ENCODE peak calls at places on chromosome 16, in six cellular contexts. R, U, O, H, G and T are unnamed samples.

GRCh38 chr16:68283840-68284595 is 19.7 kb downstream of the SLC7A6 start:
- DNase-seq in R (no peak), U (no peak), O (no peak), H (no peak), G (peak), T (no peak)

GRCh38 chr16:81940781-81941560 is 70.3 kb downstream of the SDR42E1 start:
- DNase-seq in R (no peak), U (no peak), O (peak), H (peak), G (peak), T (no peak)

GRCh38 chr16:67528870-67529638 is 425 bp downstream of the RIPOR1 start:
- DNase-seq in R (no peak), U (no peak), O (no peak), H (no peak), G (peak), T (peak)

GRCh38 chr16:88878967-88879787 is 12.7 kb upstream of the PABPN1L start:
- DNase-seq in R (no peak), U (no peak), O (no peak), H (no peak), G (no peak), T (no peak)

GRCh38 chr16:87602005-87602790 is at the start of gene JPH3:
- DNase-seq in R (no peak), U (no peak), O (no peak), H (no peak), G (peak), T (peak)

GRCh38 chr16:5557448-5557847 is 459.9 kb upstream of the EEF2KMT start:
- DNase-seq in R (no peak), U (no peak), O (no peak), H (no peak), G (no peak), T (no peak)

GRCh38 chr16:27726621-27727275 is 176.8 kb downstream of the KATNIP start:
- DNase-seq in R (no peak), U (no peak), O (no peak), H (no peak), G (no peak), T (no peak)

GRCh38 chr16:66904428-66904845 is 14.2 kb downstream of the CDH16 start:
- DNase-seq in R (no peak), U (no peak), O (no peak), H (no peak), G (no peak), T (no peak)

GRCh38 chr16:66924527-66925321 is 611 bp downstream of the RRAD start:
- DNase-seq in R (no peak), U (no peak), O (peak), H (no peak), G (peak), T (peak)

GRCh38 chr16:59633996-59634579 is 900.0 kb upstream of the GOT2 start:
- DNase-seq in R (no peak), U (no peak), O (no peak), H (peak), G (no peak), T (no peak)

GRCh38 chr16:3577302-3577752 is at the start of gene NLRC3:
- DNase-seq in R (no peak), U (peak), O (no peak), H (no peak), G (no peak), T (no peak)

GRCh38 chr16:89095401-89095974 is 1.8 kb downstream of the ACSF3 start:
- DNase-seq in R (no peak), U (no peak), O (no peak), H (no peak), G (no peak), T (no peak)

GRCh38 chr16:1548234-1548633 is 14.8 kb downstream of the TMEM204 start:
- DNase-seq in R (no peak), U (no peak), O (no peak), H (no peak), G (no peak), T (no peak)

GRCh38 chr16:88831838-88832237 is 20.1 kb upstream of the APRT start:
- DNase-seq in R (no peak), U (no peak), O (no peak), H (no peak), G (no peak), T (no peak)

GRCh38 chr16:11080999-11081630 is 136.8 kb downstream of the CLEC16A start:
- DNase-seq in R (no peak), U (no peak), O (peak), H (no peak), G (no peak), T (no peak)

GRCh38 chr16:55543470-55543869 is 23.0 kb upstream of the CAPNS2 start:
- DNase-seq in R (no peak), U (no peak), O (no peak), H (no peak), G (peak), T (no peak)

GRCh38 chr16:11150190-11150589 is 105.8 kb downstream of the SOCS1 start:
- DNase-seq in R (no peak), U (no peak), O (no peak), H (no peak), G (no peak), T (no peak)

GRCh38 chr16:12907670-12908233 is 6.4 kb downstream of the SHISA9 start:
- DNase-seq in R (no peak), U (no peak), O (no peak), H (no peak), G (no peak), T (no peak)

GRCh38 chr16:87918866-87919680 is 17.3 kb downstream of the CA5A start:
- DNase-seq in R (no peak), U (no peak), O (no peak), H (no peak), G (no peak), T (no peak)

GRCh38 chr16:28157768-28158535 is 53.8 kb downstream of the XPO6 start:
- DNase-seq in R (no peak), U (no peak), O (no peak), H (no peak), G (no peak), T (no peak)

GRCh38 chr16:70508752-70509151 is 14.6 kb downstream of the COG4 start:
- DNase-seq in R (no peak), U (no peak), O (no peak), H (no peak), G (no peak), T (no peak)

GRCh38 chr16:70512456-70512855 is 10.9 kb downstream of the COG4 start:
- DNase-seq in R (no peak), U (no peak), O (no peak), H (no peak), G (no peak), T (no peak)

GRCh38 chr16:70511833-70512232 is 11.5 kb downstream of the COG4 start:
- DNase-seq in R (no peak), U (no peak), O (no peak), H (no peak), G (no peak), T (no peak)

DNA sequence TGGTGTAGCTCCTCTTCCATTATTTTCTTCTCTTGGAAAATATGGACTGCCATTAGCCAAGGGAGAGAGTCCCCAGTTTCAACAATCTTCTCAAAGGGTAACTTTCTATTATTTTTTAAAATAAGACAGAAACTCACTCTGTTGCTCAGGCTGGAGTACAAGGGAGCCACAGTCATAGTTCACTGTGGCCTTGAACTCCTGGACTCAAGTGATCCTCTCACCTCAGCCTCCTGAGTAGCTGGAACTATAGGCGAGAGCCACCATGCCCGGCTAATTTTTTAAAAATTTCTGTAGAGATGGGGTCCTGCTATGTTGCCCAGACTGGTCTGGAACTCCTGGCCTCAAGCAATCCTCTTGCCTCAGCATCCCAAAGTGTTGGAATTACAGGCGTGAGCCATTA is 13.1 kb downstream of the COG4 start:
- DNase-seq in R (no peak), U (no peak), O (no peak), H (no peak), G (no peak), T (no peak)
- TF ChIP-seq CTCF in R (no peak), U (no peak), O (no peak), H (no peak), G (no peak), T (no peak)

GRCh38 chr16:49281843-49282642 is 405 bp upstream of the CBLN1 start:
- DNase-seq in R (peak), U (no peak), O (peak), H (no peak), G (peak), T (peak)
- TF ChIP-seq CTCF in R (no peak), U (no peak), O (no peak), H (no peak), G (peak), T (peak)

GRCh38 chr16:503150-504071 is 24.1 kb upstream of the CAPN15 start:
- DNase-seq in R (no peak), U (no peak), O (no peak), H (no peak), G (no peak), T (no peak)

GRCh38 chr16:497258-497657 is 30.3 kb upstream of the CAPN15 start:
- DNase-seq in R (no peak), U (no peak), O (no peak), H (no peak), G (no peak), T (no peak)

GRCh38 chr16:500699-501098 is 26.8 kb upstream of the CAPN15 start:
- DNase-seq in R (no peak), U (no peak), O (no peak), H (no peak), G (peak), T (no peak)

GRCh38 chr16:502179-502943 is 25.2 kb upstream of the CAPN15 start:
- DNase-seq in R (no peak), U (no peak), O (no peak), H (no peak), G (no peak), T (no peak)

DNA sequence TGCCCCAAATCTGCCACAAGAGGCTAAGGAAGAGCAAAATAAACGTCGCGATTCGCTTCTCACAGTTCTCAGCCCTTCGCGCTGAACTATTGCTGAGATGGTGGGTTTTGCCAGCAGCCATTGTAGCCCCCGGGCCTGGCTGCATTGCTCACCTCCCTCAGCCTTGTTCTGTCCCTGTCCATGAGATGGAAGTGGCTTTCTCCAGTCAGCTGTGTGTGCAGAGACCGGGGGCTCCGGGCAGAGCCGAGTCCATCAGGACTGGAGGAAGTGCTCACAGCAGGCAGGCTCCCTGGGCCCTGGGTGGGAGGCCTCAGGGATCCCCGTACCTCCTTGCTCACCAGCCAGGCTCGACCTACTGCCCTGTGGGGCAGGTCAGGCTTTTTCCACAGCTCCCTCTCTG is 27.6 kb upstream of the CAPN15 start:
- DNase-seq in R (no peak), U (no peak), O (no peak), H (no peak), G (no peak), T (no peak)
- TF ChIP-seq CTCF in R (no peak), U (no peak), O (no peak), H (no peak), G (no peak), T (no peak)

GRCh38 chr16:48616571-48616970 is 6.6 kb upstream of the N4BP1 start:
- DNase-seq in R (no peak), U (no peak), O (no peak), H (no peak), G (no peak), T (no peak)

GRCh38 chr16:48611329-48612137 is 1.6 kb upstream of the N4BP1 start:
- DNase-seq in R (no peak), U (peak), O (no peak), H (no peak), G (no peak), T (no peak)

GRCh38 chr16:48614759-48615158 is 4.8 kb upstream of the N4BP1 start:
- DNase-seq in R (no peak), U (no peak), O (no peak), H (no peak), G (no peak), T (no peak)

GRCh38 chr16:48612621-48613020 is 2.6 kb upstream of the N4BP1 start:
- DNase-seq in R (no peak), U (no peak), O (no peak), H (no peak), G (no peak), T (no peak)

DNA sequence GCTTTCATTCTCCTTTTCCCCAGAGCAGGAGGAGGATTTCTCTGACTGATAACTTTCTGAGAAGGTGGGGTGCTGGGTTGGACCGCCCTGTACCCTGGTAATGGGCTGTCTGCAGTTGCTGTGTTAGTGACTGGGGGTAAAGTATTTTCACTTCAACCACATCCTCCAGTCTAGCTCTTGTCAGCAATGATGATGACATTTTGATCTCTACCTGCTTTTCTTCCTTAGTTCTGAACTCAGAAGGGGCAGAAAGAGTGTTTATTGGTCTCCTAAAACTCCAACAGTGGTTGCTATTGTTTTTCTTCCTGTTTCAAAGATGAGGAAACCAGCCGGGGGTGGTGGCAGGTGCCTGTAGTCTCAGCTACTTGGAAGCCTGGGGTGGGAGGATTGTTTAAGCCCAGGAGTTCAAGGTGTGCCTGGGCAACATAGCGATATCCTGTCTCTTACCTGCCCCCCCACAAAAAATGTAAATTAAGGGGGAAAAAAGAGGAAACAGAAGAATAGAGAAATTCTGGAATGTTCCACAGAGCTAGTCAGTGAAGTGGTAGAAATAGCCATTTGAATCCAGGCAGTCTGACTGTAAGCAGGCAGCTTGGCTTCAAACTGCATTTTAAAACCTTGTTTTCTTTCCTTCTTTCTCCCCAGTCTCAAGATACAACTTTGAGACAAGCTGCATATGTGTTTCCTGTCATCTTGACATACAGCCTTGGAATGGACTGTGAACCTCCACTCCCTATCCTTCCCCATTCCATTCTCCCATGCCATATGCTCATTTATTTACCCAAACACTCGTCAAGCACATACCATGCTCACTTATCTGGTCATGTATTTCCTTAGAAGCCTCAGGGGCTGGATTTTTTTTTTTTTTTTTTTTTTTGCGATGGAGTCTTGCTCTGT is 3.3 kb upstream of the N4BP1 start:
- DNase-seq in R (no peak), U (peak), O (no peak), H (no peak), G (no peak), T (no peak)
- TF ChIP-seq CTCF in R (no peak), U (no peak), O (no peak), H (no peak), G (no peak), T (no peak)

GRCh38 chr16:85057212-85057889 is 29.8 kb downstream of the KIAA0513 start:
- DNase-seq in R (no peak), U (no peak), O (no peak), H (no peak), G (peak), T (no peak)

GRCh38 chr16:85057948-85058347 is 30.4 kb downstream of the KIAA0513 start:
- DNase-seq in R (no peak), U (no peak), O (no peak), H (no peak), G (peak), T (no peak)

GRCh38 chr16:85055503-85056210 is 28.1 kb downstream of the KIAA0513 start:
- DNase-seq in R (peak), U (peak), O (no peak), H (no peak), G (peak), T (no peak)

GRCh38 chr16:85054948-85055502 is 27.4 kb downstream of the KIAA0513 start:
- DNase-seq in R (no peak), U (no peak), O (no peak), H (no peak), G (no peak), T (no peak)

GRCh38 chr16:85056211-85056748 is 28.7 kb downstream of the KIAA0513 start:
- DNase-seq in R (no peak), U (no peak), O (no peak), H (no peak), G (peak), T (no peak)
- TF ChIP-seq CTCF in R (no peak), U (peak), O (peak), H (peak), G (peak), T (no peak)

GRCh38 chr16:30659507-30660423 is 1.5 kb downstream of the FBRS start:
- DNase-seq in R (peak), U (peak), O (no peak), H (no peak), G (no peak), T (peak)
- TF ChIP-seq CTCF in R (no peak), U (no peak), O (no peak), H (no peak), G (no peak), T (no peak)

DNA sequence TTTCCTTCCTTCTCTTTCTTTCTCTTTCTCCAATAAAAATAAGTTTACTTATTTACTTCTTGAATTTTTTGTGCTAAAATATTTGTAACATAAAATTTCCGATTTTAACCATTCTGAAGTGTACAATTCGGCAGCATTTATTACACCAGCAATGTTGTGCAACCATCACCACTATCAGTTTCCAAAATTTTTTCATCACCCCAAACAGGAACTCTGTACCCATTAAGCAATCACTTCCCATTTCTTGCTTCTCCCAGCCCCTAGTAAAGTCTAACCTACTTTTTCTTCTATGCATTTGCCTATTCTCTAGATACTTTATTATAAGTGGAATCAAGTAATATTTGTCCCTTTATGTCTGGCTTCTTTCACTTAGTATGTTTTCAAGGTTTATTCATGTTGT is 2.5 kb upstream of the HP start:
- DNase-seq in R (no peak), U (no peak), O (no peak), H (no peak), G (no peak), T (no peak)
- TF ChIP-seq CTCF in R (no peak), U (no peak), O (no peak), H (no peak), G (no peak), T (no peak)

GRCh38 chr16:57940382-57940966 is 30.5 kb downstream of the CNGB1 start:
- DNase-seq in R (no peak), U (no peak), O (no peak), H (no peak), G (no peak), T (no peak)

GRCh38 chr16:57937861-57938260 is 33.1 kb downstream of the CNGB1 start:
- DNase-seq in R (no peak), U (no peak), O (no peak), H (no peak), G (no peak), T (no peak)

GRCh38 chr16:57939872-57940224 is 31.1 kb downstream of the CNGB1 start:
- DNase-seq in R (no peak), U (no peak), O (no peak), H (no peak), G (no peak), T (no peak)

GRCh38 chr16:57938484-57938883 is 32.4 kb downstream of the CNGB1 start:
- DNase-seq in R (no peak), U (no peak), O (no peak), H (no peak), G (no peak), T (no peak)

DNA sequence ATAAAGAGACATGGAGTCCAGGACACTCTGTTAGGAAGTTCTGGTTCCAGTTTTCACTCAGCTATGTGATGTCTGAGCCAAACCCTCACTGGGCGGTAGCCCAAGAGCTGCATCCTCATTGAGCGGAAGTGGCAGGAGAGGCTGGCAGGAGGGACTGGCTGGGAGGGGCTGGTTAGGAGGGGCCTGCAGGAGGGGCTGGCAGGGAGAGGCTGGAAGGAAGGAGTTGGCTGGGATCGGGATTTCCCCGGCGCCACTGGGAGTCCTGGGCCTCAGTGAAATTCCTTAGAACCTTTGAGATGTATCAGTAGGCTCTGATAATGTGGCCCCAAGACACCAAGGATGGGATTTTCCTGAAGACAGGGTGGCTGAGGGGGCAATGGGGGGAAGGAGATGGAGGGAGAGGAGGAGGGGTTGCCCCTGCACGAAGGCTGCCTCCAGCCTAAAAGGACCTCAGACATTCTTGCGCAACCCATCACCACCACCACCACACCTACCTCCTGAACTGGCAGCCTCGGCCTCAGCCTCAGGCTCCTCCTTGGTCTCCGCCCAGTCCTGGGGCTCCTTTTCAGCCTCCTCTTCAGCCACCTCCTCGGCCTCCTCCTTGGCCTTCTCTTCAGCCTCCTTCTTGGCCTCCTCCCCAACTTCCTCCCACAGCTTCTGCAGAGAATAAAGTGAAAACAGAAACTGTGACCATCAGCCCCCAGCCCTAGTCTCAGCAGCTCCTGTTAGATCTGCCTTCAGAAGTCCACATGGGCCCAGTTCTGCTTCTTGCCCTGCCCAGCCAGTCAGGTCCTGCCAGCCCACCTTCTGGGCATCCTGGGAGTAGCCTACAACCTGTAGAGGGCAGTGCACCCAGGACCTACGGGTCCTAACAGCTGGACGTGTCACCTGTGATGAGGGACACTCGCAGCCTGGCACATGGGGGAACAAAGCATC is 31.7 kb downstream of the CNGB1 start:
- DNase-seq in R (peak), U (no peak), O (peak), H (peak), G (no peak), T (no peak)
- TF ChIP-seq CTCF in R (no peak), U (no peak), O (no peak), H (peak), G (peak), T (no peak)